ENCODE peak calls at places on chromosomes 4 and X, in ten cellular contexts. F, C, B, U, H, G, T, D, X and J are unnamed samples.
A peak's percentile ranks its signal among the peaks of the same experiment; 100 is the strongest.

GRCh38 chr4:52374847-52375246 is 284.3 kb downstream of the USP46 start:
- DNase-seq in H (no peak), C (no peak), B (no peak), U (no peak), T (no peak), X (no peak), G (no peak), F (no peak), D (no peak), J (no peak)

GRCh38 chr4:41384992-41385391 is 128.3 kb downstream of the UCHL1 start:
- DNase-seq in X (peak; percentile 7), G (no peak), D (no peak), F (no peak), C (no peak), U (no peak), B (peak; percentile 81), H (no peak), T (peak; percentile 19), J (no peak)

GRCh38 chr4:123583043-123583442 is 186.4 kb downstream of the SPRY1 start:
- DNase-seq in G (no peak), H (no peak), X (no peak), B (no peak), D (no peak), T (no peak), C (no peak), U (no peak), F (no peak), J (no peak)

GRCh38 chr4:815464-816146 is 10.3 kb downstream of the CPLX1 start:
- DNase-seq in X (no peak), D (no peak), U (no peak), H (no peak), F (no peak), B (no peak), C (peak; percentile 11), G (no peak), T (no peak), J (no peak)

GRCh38 chr4:1246901-1247810 is 1.8 kb downstream of the CTBP1 start:
- DNase-seq in H (peak; percentile 18), T (no peak), F (no peak), U (peak; percentile 31), X (no peak), D (peak; percentile 10), G (no peak), B (peak; percentile 66), C (peak; percentile 24), J (no peak)

GRCh38 chr4:117370944-117371665 is 285.7 kb upstream of the TRAM1L1 start:
- DNase-seq in F (no peak), G (no peak), C (no peak), H (no peak), T (no peak), X (no peak), D (no peak), B (no peak), U (no peak), J (no peak)

GRCh38 chr4:28774344-28774743 is 1913.7 kb downstream of the STIM2 start:
- DNase-seq in H (no peak), X (no peak), D (no peak), G (no peak), F (no peak), B (no peak), C (no peak), U (no peak), T (no peak), J (no peak)

GRCh38 chrX:93404121-93404520 is 269.3 kb downstream of the NAP1L3 start:
- DNase-seq in H (no peak), F (no peak), B (no peak), G (no peak), D (no peak), T (no peak), C (no peak), U (no peak), X (no peak), J (no peak)

GRCh38 chrX:41320393-41320792 is 13.6 kb upstream of the DDX3X start:
- DNase-seq in F (no peak), B (no peak), C (no peak), H (no peak), T (no peak), X (no peak), U (no peak), G (no peak), D (no peak), J (no peak)

GRCh38 chr4:81353861-81354260 is 117.8 kb downstream of the RASGEF1B start:
- DNase-seq in X (no peak), H (no peak), B (no peak), F (no peak), U (no peak), G (no peak), C (no peak), T (no peak), D (no peak), J (peak; percentile 49)

GRCh38 chrX:39802354-39802753 is 295.4 kb downstream of the BCOR start:
- DNase-seq in G (no peak), D (no peak), C (no peak), H (no peak), F (no peak), X (no peak), U (no peak), B (no peak), T (no peak), J (peak; percentile 17)

GRCh38 chr4:140186651-140187315 is 32.8 kb upstream of the MAML3 start:
- DNase-seq in T (no peak), H (no peak), C (no peak), G (peak; percentile 54), F (no peak), D (peak; percentile 5), U (peak; percentile 74), X (peak; percentile 82), B (no peak), J (peak; percentile 57)

GRCh38 chr4:55001538-55001937 is 123.9 kb downstream of the KDR start:
- DNase-seq in U (no peak), D (no peak), B (no peak), F (no peak), T (no peak), C (no peak), X (no peak), H (no peak), G (no peak), J (no peak)

GRCh38 chr4:89682808-89683207 is 154.2 kb downstream of the SNCA start:
- DNase-seq in C (no peak), F (no peak), H (no peak), U (no peak), T (no peak), B (no peak), G (no peak), D (no peak), X (no peak), J (no peak)

GRCh38 chr4:110620352-110621327 is 2.2 kb downstream of the PITX2 start:
- DNase-seq in H (peak; percentile 82), T (no peak), B (no peak), F (no peak), G (no peak), U (no peak), C (peak; percentile 67), D (no peak), X (peak; percentile 53), J (peak; percentile 53)

GRCh38 chrX:15761564-15762191 is 23.6 kb downstream of the CA5B start:
- DNase-seq in T (peak; percentile 34), U (peak; percentile 49), X (no peak), B (no peak), F (peak; percentile 32), C (peak; percentile 43), H (peak; percentile 22), D (peak; percentile 1), G (no peak), J (peak; percentile 4)

GRCh38 chrX:71532078-71532752 is 689 bp upstream of the OGT start:
- DNase-seq in T (peak; percentile 6), G (no peak), U (peak; percentile 15), X (peak; percentile 43), D (no peak), F (peak; percentile 15), C (peak; percentile 45), B (no peak), H (no peak), J (peak; percentile 5)

GRCh38 chrX:14675500-14675899 is 146.2 kb downstream of the GLRA2 start:
- DNase-seq in U (no peak), X (no peak), G (no peak), D (peak; percentile 62), H (no peak), B (no peak), F (no peak), C (no peak), T (no peak), J (no peak)

GRCh38 chr4:2797545-2798305 is 4.8 kb downstream of the SH3BP2 start:
- DNase-seq in H (no peak), F (no peak), X (no peak), D (no peak), C (no peak), G (no peak), B (peak; percentile 76), T (no peak), U (no peak), J (no peak)

GRCh38 chr4:57023104-57023503 is 44.4 kb downstream of the POLR2B start:
- DNase-seq in F (no peak), T (no peak), H (no peak), B (no peak), D (no peak), U (peak; percentile 65), X (no peak), G (no peak), C (no peak), J (peak; percentile 56)

GRCh38 chrX:40853816-40854123 is 118.4 kb upstream of the MED14 start:
- DNase-seq in D (no peak), B (no peak), H (no peak), G (no peak), X (no peak), U (no peak), C (no peak), F (no peak), T (no peak), J (no peak)

GRCh38 chr4:26388671-26389070 is 67.9 kb downstream of the RBPJ start:
- DNase-seq in G (no peak), X (no peak), H (no peak), C (no peak), F (no peak), D (no peak), B (no peak), T (no peak), U (no peak), J (no peak)

GRCh38 chr4:47373174-47373573 is 90.3 kb downstream of the COMMD8 start:
- DNase-seq in G (no peak), X (no peak), H (no peak), B (no peak), T (no peak), D (no peak), F (no peak), C (no peak), U (no peak), J (no peak)

GRCh38 chrX:69362889-69363288 is 141.2 kb upstream of the NALF2 start:
- DNase-seq in U (peak; percentile 80), F (no peak), H (no peak), X (no peak), G (no peak), B (no peak), T (no peak), D (no peak), C (no peak), J (peak; percentile 86)

GRCh38 chr4:80532674-80533333 is 197.3 kb downstream of the CFAP299 start:
- DNase-seq in C (peak; percentile 49), X (no peak), T (no peak), D (peak; percentile 33), U (no peak), G (no peak), F (no peak), H (no peak), B (no peak), J (no peak)

GRCh38 chr4:165077034-165077578 is 23.4 kb downstream of the TRIM75 start:
- DNase-seq in X (no peak), B (no peak), U (no peak), T (no peak), C (no peak), F (no peak), D (no peak), G (no peak), H (no peak), J (no peak)

GRCh38 chrX:118495958-118496762 is 545 bp downstream of the DOCK11 start:
- DNase-seq in B (peak; percentile 72), G (no peak), F (peak; percentile 27), D (peak; percentile 40), H (peak; percentile 21), U (peak; percentile 19), T (peak; percentile 10), X (peak; percentile 11), C (peak; percentile 84), J (peak; percentile 28)

GRCh38 chr4:77095101-77095826 is 19.5 kb upstream of the CCNI start:
- DNase-seq in C (peak; percentile 87), X (peak; percentile 77), U (peak; percentile 80), H (peak; percentile 77), B (peak; percentile 87), G (no peak), T (peak; percentile 65), F (peak; percentile 64), D (peak; percentile 58), J (peak; percentile 53)